ENCODE peak calls at places on chromosome 9, in eight cellular contexts. One of them, this sample, is unnamed. For H3K9me2, the result is how much of the 10 kb centered on the place peaks cover.

GRCh38 chr9:14441976-14442651 is 128.2 kb upstream of the NFIB start:
- DNase-seq in hepatocyte: peak
- DNase-seq in SK-N-SH: no peak
- DNase-seq in PC-3: peak
- DNase-seq in GM23248: peak
- DNase-seq in GM23338: peak
- DNase-seq in MM.1S: no peak
- DNase-seq in HCT116: peak
- DNase-seq in this sample: peak

GRCh38 chr9:134858051-134858841 is 22.4 kb upstream of the FCN2 start:
- DNase-seq in PC-3: peak
- DNase-seq in GM23248: peak
- DNase-seq in SK-N-SH: no peak
- DNase-seq in MM.1S: no peak
- DNase-seq in GM23338: no peak
- DNase-seq in hepatocyte: no peak
- DNase-seq in HCT116: no peak
- DNase-seq in this sample: no peak

GRCh38 chr9:101375546-101375945 is 9.3 kb downstream of the BAAT start:
- DNase-seq in GM23248: no peak
- DNase-seq in GM23338: peak
- DNase-seq in SK-N-SH: no peak
- DNase-seq in HCT116: no peak
- DNase-seq in MM.1S: no peak
- DNase-seq in hepatocyte: no peak
- DNase-seq in PC-3: no peak
- DNase-seq in this sample: no peak

GRCh38 chr9:90838098-90838497 is 36.5 kb downstream of the SYK start:
- DNase-seq in PC-3: peak
- DNase-seq in hepatocyte: no peak
- DNase-seq in SK-N-SH: no peak
- DNase-seq in MM.1S: peak
- DNase-seq in GM23248: peak
- DNase-seq in HCT116: no peak
- DNase-seq in GM23338: peak
- DNase-seq in this sample: peak

GRCh38 chr9:23245067-23245466 is 581.0 kb downstream of the ELAVL2 start:
- DNase-seq in PC-3: no peak
- DNase-seq in MM.1S: no peak
- DNase-seq in GM23338: no peak
- DNase-seq in GM23248: no peak
- DNase-seq in HCT116: no peak
- DNase-seq in SK-N-SH: no peak
- DNase-seq in hepatocyte: no peak
- DNase-seq in this sample: no peak

GRCh38 chr9:112069318-112070169 is 105.6 kb downstream of the SUSD1 start:
- DNase-seq in GM23338: no peak
- DNase-seq in GM23248: peak
- DNase-seq in hepatocyte: peak
- DNase-seq in SK-N-SH: no peak
- DNase-seq in PC-3: peak
- DNase-seq in MM.1S: no peak
- DNase-seq in HCT116: no peak
- DNase-seq in this sample: peak

GRCh38 chr9:123102380-123103113 is 69.1 kb downstream of the GPR21 start:
- DNase-seq in HCT116: no peak
- DNase-seq in GM23338: peak
- DNase-seq in GM23248: no peak
- DNase-seq in PC-3: peak
- DNase-seq in MM.1S: no peak
- DNase-seq in SK-N-SH: no peak
- DNase-seq in hepatocyte: no peak
- DNase-seq in this sample: peak

GRCh38 chr9:131539223-131539923 is 6.0 kb upstream of the PRRT1B start:
- DNase-seq in MM.1S: no peak
- DNase-seq in GM23248: no peak
- DNase-seq in HCT116: no peak
- DNase-seq in PC-3: no peak
- DNase-seq in GM23338: no peak
- DNase-seq in SK-N-SH: no peak
- DNase-seq in hepatocyte: no peak
- DNase-seq in this sample: no peak

GRCh38 chr9:86722706-86723075 is 224.6 kb downstream of the GAS1 start:
- DNase-seq in HCT116: no peak
- DNase-seq in MM.1S: no peak
- DNase-seq in hepatocyte: no peak
- DNase-seq in PC-3: no peak
- DNase-seq in GM23248: no peak
- DNase-seq in GM23338: no peak
- DNase-seq in SK-N-SH: no peak
- DNase-seq in this sample: no peak

GRCh38 chr9:18238752-18239151 is 235.2 kb upstream of the ADAMTSL1 start:
- DNase-seq in PC-3: peak
- DNase-seq in GM23338: no peak
- DNase-seq in SK-N-SH: no peak
- DNase-seq in hepatocyte: no peak
- DNase-seq in MM.1S: no peak
- DNase-seq in GM23248: peak
- DNase-seq in HCT116: no peak
- DNase-seq in this sample: no peak

GRCh38 chr9:114261987-114262386 is 60.9 kb upstream of the ORM1 start:
- DNase-seq in SK-N-SH: no peak
- DNase-seq in GM23338: no peak
- DNase-seq in PC-3: no peak
- DNase-seq in MM.1S: no peak
- DNase-seq in hepatocyte: no peak
- DNase-seq in GM23248: no peak
- DNase-seq in HCT116: no peak
- DNase-seq in this sample: no peak

GRCh38 chr9:136723362-136723976 is 11.1 kb downstream of the DIPK1B start:
- DNase-seq in hepatocyte: no peak
- DNase-seq in PC-3: no peak
- DNase-seq in SK-N-SH: no peak
- DNase-seq in GM23338: no peak
- DNase-seq in HCT116: no peak
- DNase-seq in GM23248: no peak
- DNase-seq in MM.1S: no peak
- DNase-seq in this sample: no peak

GRCh38 chr9:7500521-7500920 is 299.1 kb downstream of the DMAC1 start:
- DNase-seq in MM.1S: no peak
- DNase-seq in HCT116: no peak
- DNase-seq in PC-3: no peak
- DNase-seq in hepatocyte: no peak
- DNase-seq in GM23338: no peak
- DNase-seq in SK-N-SH: no peak
- DNase-seq in GM23248: peak
- DNase-seq in this sample: no peak

GRCh38 chr9:128275198-128276007 is at the start of gene GOLGA2:
- DNase-seq in HCT116: peak
- DNase-seq in SK-N-SH: peak
- DNase-seq in PC-3: no peak
- DNase-seq in hepatocyte: peak
- DNase-seq in MM.1S: no peak
- DNase-seq in GM23338: peak
- DNase-seq in GM23248: peak
- DNase-seq in this sample: no peak

GRCh38 chr9:20624201-20625002 is 2.1 kb upstream of the MLLT3 start:
- DNase-seq in GM23338: peak
- DNase-seq in MM.1S: peak
- DNase-seq in SK-N-SH: peak
- DNase-seq in GM23248: peak
- DNase-seq in PC-3: peak
- DNase-seq in HCT116: peak
- DNase-seq in hepatocyte: peak
- DNase-seq in this sample: peak

GRCh38 chr9:35553670-35554543 is 51.2 kb upstream of the TESK1 start:
- DNase-seq in PC-3: peak
- DNase-seq in HCT116: peak
- DNase-seq in MM.1S: peak
- DNase-seq in GM23338: peak
- DNase-seq in hepatocyte: peak
- DNase-seq in GM23248: peak
- DNase-seq in SK-N-SH: peak
- DNase-seq in this sample: peak

GRCh38 chr9:70229579-70229978 is 29.2 kb upstream of the SMC5 start:
- DNase-seq in PC-3: peak
- DNase-seq in hepatocyte: no peak
- DNase-seq in SK-N-SH: no peak
- DNase-seq in MM.1S: no peak
- DNase-seq in GM23338: peak
- DNase-seq in GM23248: peak
- DNase-seq in HCT116: peak
- DNase-seq in this sample: no peak

GRCh38 chr9:71273613-71274012 is 152.2 kb upstream of the TRPM3 start:
- DNase-seq in PC-3: no peak
- DNase-seq in hepatocyte: no peak
- DNase-seq in GM23248: no peak
- DNase-seq in MM.1S: no peak
- DNase-seq in HCT116: no peak
- DNase-seq in GM23338: no peak
- DNase-seq in SK-N-SH: no peak
- DNase-seq in this sample: no peak

GRCh38 chr9:68999393-69000105 is 14.4 kb downstream of the PRKACG start:
- DNase-seq in hepatocyte: peak
- DNase-seq in GM23248: peak
- DNase-seq in HCT116: peak
- DNase-seq in PC-3: peak
- DNase-seq in GM23338: peak
- DNase-seq in MM.1S: peak
- DNase-seq in SK-N-SH: peak
- DNase-seq in this sample: peak

GRCh38 chr9:133681658-133682306 is 45.6 kb downstream of the DBH start:
- DNase-seq in GM23338: no peak
- DNase-seq in HCT116: no peak
- DNase-seq in SK-N-SH: no peak
- DNase-seq in hepatocyte: no peak
- DNase-seq in GM23248: no peak
- DNase-seq in MM.1S: no peak
- DNase-seq in PC-3: no peak
- DNase-seq in this sample: no peak

GRCh38 chr9:133684461-133685361 is 48.5 kb downstream of the DBH start:
- DNase-seq in HCT116: no peak
- DNase-seq in PC-3: no peak
- DNase-seq in GM23338: no peak
- DNase-seq in GM23248: no peak
- DNase-seq in MM.1S: no peak
- DNase-seq in SK-N-SH: no peak
- DNase-seq in hepatocyte: no peak
- DNase-seq in this sample: no peak

GRCh38 chr9:133683494-133684460 is 47.6 kb downstream of the DBH start:
- DNase-seq in GM23248: peak
- DNase-seq in HCT116: no peak
- DNase-seq in GM23338: no peak
- DNase-seq in hepatocyte: no peak
- DNase-seq in SK-N-SH: peak
- DNase-seq in MM.1S: no peak
- DNase-seq in PC-3: no peak
- DNase-seq in this sample: peak

GRCh38 chr9:133680976-133681657 is 45.0 kb downstream of the DBH start:
- DNase-seq in GM23248: no peak
- DNase-seq in HCT116: no peak
- DNase-seq in hepatocyte: no peak
- DNase-seq in PC-3: no peak
- DNase-seq in SK-N-SH: no peak
- DNase-seq in GM23338: no peak
- DNase-seq in MM.1S: no peak
- DNase-seq in this sample: no peak

GRCh38 chr9:133682961-133683493 is 46.9 kb downstream of the DBH start:
- DNase-seq in GM23338: no peak
- DNase-seq in SK-N-SH: no peak
- DNase-seq in hepatocyte: no peak
- DNase-seq in MM.1S: no peak
- DNase-seq in HCT116: no peak
- DNase-seq in GM23248: no peak
- DNase-seq in PC-3: no peak
- DNase-seq in this sample: no peak
- H3K9me2 ChIP-seq in GM23338: under half
- H3K9me2 ChIP-seq in SK-N-SH: under half
- H3K9me2 ChIP-seq in hepatocyte: under half
- H3K9me2 ChIP-seq in MM.1S: under half
- H3K9me2 ChIP-seq in HCT116: under half
- H3K9me2 ChIP-seq in GM23248: under half
- H3K9me2 ChIP-seq in PC-3: under half
- H3K9me2 ChIP-seq in this sample: under half

DNA sequence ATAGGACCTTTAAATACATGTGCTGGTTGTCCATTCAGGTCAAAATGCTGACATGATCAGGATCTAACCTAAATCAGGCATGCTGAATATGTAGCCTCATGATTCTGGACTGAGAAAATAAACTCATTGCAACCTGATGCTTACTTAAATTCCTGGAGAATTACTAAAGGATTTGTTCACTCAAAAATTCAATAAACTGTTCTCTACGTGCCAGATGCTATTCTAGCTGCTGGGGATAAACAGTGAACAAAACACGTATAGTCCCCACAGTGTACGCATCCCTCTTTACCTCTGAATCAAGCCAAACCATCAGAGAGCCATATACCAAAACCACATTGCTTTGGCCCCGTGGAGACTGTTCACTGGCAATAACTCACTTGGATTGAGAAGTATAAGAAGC is 6.1 kb downstream of the SCAI start:
- DNase-seq in MM.1S: no peak
- DNase-seq in hepatocyte: no peak
- DNase-seq in SK-N-SH: no peak
- DNase-seq in GM23248: peak
- DNase-seq in HCT116: no peak
- DNase-seq in GM23338: no peak
- DNase-seq in PC-3: peak
- DNase-seq in this sample: no peak
- TF ChIP-seq EZH2phosphoT487 in MM.1S: no peak
- TF ChIP-seq EZH2phosphoT487 in hepatocyte: no peak
- TF ChIP-seq EZH2phosphoT487 in SK-N-SH: no peak
- TF ChIP-seq EZH2phosphoT487 in GM23248: no peak
- TF ChIP-seq EZH2phosphoT487 in HCT116: no peak
- TF ChIP-seq EZH2phosphoT487 in GM23338: no peak
- TF ChIP-seq EZH2phosphoT487 in PC-3: no peak
- TF ChIP-seq EZH2phosphoT487 in this sample: no peak

DNA sequence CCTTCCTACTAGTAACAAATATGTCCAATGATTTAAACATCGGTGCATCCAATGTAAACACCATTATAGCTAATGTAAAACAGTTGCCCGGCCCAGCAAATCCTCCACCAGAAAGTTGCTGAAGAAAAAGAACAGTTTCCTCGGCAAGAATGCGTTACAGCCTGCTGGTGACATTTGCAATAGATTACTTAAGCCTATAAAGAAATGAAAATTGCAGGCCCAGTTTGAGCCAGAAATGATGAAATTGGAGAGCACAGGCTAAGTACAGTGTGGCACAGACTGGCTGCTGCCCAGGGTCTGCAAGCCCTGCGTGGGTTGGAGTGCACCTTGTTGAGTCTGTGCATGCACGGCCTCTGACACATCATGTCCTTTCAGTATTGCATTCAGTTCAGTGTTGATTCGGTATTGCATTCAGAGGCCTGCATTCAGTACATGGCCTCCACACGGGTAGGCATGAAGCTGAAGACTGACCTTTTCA is 406.0 kb upstream of the KLF4 start:
- DNase-seq in HCT116: no peak
- DNase-seq in GM23338: no peak
- DNase-seq in MM.1S: no peak
- DNase-seq in PC-3: no peak
- DNase-seq in GM23248: peak
- DNase-seq in hepatocyte: peak
- DNase-seq in SK-N-SH: no peak
- DNase-seq in this sample: no peak
- H3K9me2 ChIP-seq in HCT116: under half
- H3K9me2 ChIP-seq in GM23338: under half
- H3K9me2 ChIP-seq in MM.1S: under half
- H3K9me2 ChIP-seq in PC-3: under half
- H3K9me2 ChIP-seq in GM23248: under half
- H3K9me2 ChIP-seq in hepatocyte: under half
- H3K9me2 ChIP-seq in SK-N-SH: under half
- H3K9me2 ChIP-seq in this sample: under half

GRCh38 chr9:133305731-133306130 is 30.3 kb downstream of the SURF6 start:
- DNase-seq in SK-N-SH: no peak
- DNase-seq in MM.1S: no peak
- DNase-seq in hepatocyte: no peak
- DNase-seq in GM23338: no peak
- DNase-seq in HCT116: no peak
- DNase-seq in PC-3: no peak
- DNase-seq in GM23248: no peak
- DNase-seq in this sample: no peak
- TF ChIP-seq EZH2phosphoT487 in SK-N-SH: no peak
- TF ChIP-seq EZH2phosphoT487 in MM.1S: no peak
- TF ChIP-seq EZH2phosphoT487 in hepatocyte: no peak
- TF ChIP-seq EZH2phosphoT487 in GM23338: no peak
- TF ChIP-seq EZH2phosphoT487 in HCT116: no peak
- TF ChIP-seq EZH2phosphoT487 in PC-3: no peak
- TF ChIP-seq EZH2phosphoT487 in GM23248: no peak
- TF ChIP-seq EZH2phosphoT487 in this sample: no peak

This sample was measured in OCI-LY7.